ENCODE peak calls at places on chromosomes 11 and 22, in eight cellular contexts. E, Y, Q, A, R, U, W and S are unnamed samples.

GRCh38 chr11:43879789-43880639 is 617 bp upstream of the ALKBH3 start:
- DNase-seq in W (no peak), Y (no peak), R (no peak), Q (no peak), A (no peak), U (no peak), E (no peak), S (peak)

GRCh38 chr11:94934362-94934761 is 39.0 kb downstream of the CWC15 start:
- DNase-seq in E (peak), U (peak), Y (no peak), A (no peak), W (no peak), R (peak), Q (peak), S (no peak)

GRCh38 chr11:124717421-124717785 is 22.3 kb upstream of the NRGN start:
- DNase-seq in U (no peak), E (peak), W (peak), Q (no peak), Y (no peak), R (no peak), A (no peak), S (peak)

GRCh38 chr22:35900483-35901168 is 128.0 kb downstream of the RBFOX2 start:
- DNase-seq in Q (no peak), Y (no peak), E (peak), U (peak), R (no peak), W (no peak), A (no peak), S (no peak)

GRCh38 chr22:24500251-24500820 is 5.2 kb downstream of the UPB1 start:
- DNase-seq in Q (peak), U (no peak), W (no peak), R (no peak), A (no peak), Y (no peak), E (no peak), S (no peak)

GRCh38 chr11:346529-346928 is 22.8 kb upstream of the B4GALNT4 start:
- DNase-seq in R (no peak), U (no peak), W (no peak), Y (no peak), E (no peak), Q (no peak), A (no peak), S (no peak)

GRCh38 chr11:91660036-91660435 is 564.6 kb upstream of the FAT3 start:
- DNase-seq in Y (no peak), U (no peak), W (no peak), A (no peak), R (no peak), Q (no peak), E (no peak), S (no peak)

GRCh38 chr22:48089601-48090331 is 1327.3 kb downstream of the TBC1D22A start:
- DNase-seq in R (no peak), A (peak), E (peak), Y (peak), W (no peak), U (no peak), Q (no peak), S (no peak)

GRCh38 chr11:73348838-73349237 is 27.4 kb upstream of the RELT start:
- DNase-seq in A (no peak), Y (no peak), Q (no peak), U (no peak), R (no peak), W (no peak), E (no peak), S (no peak)

GRCh38 chr11:94131363-94132115 is 2.9 kb downstream of the PANX1 start:
- DNase-seq in W (no peak), E (peak), Q (no peak), Y (peak), A (no peak), U (no peak), R (no peak), S (no peak)

GRCh38 chr22:45615364-45615763 is 56.3 kb upstream of the ATXN10 start:
- DNase-seq in A (no peak), W (no peak), E (no peak), R (no peak), U (no peak), Q (no peak), Y (no peak), S (no peak)

GRCh38 chr11:13335319-13335718 is 57.7 kb downstream of the BMAL1 start:
- DNase-seq in W (peak), R (peak), Q (peak), U (peak), A (peak), Y (peak), E (peak), S (peak)

GRCh38 chr11:65860278-65861164 is at the start of gene MUS81:
- DNase-seq in W (peak), Q (peak), A (peak), R (peak), U (peak), E (peak), Y (peak), S (peak)

GRCh38 chr11:59556115-59556882 is 45.0 kb downstream of the OR4D9 start:
- DNase-seq in E (peak), W (peak), A (peak), R (peak), Q (peak), Y (peak), U (peak), S (no peak)

GRCh38 chr22:46971141-46971775 is 208.8 kb downstream of the TBC1D22A start:
- DNase-seq in Q (peak), A (peak), E (peak), Y (peak), R (peak), W (no peak), U (peak), S (no peak)

GRCh38 chr11:74257934-74258553 is 53.4 kb downstream of the P4HA3 start:
- DNase-seq in Y (peak), U (peak), Q (no peak), R (no peak), A (no peak), W (no peak), E (peak), S (no peak)

GRCh38 chr22:35552186-35552842 is 11.7 kb downstream of the RASD2 start:
- DNase-seq in Q (peak), A (no peak), E (peak), W (peak), U (peak), R (peak), Y (no peak), S (peak)

GRCh38 chr11:114172871-114173444 is 113.4 kb downstream of the ZBTB16 start:
- DNase-seq in U (no peak), E (no peak), A (peak), R (no peak), Q (no peak), W (no peak), Y (peak), S (no peak)

GRCh38 chr11:66071326-66071870 is 1.3 kb downstream of the PACS1 start:
- DNase-seq in U (no peak), Q (no peak), A (no peak), R (no peak), E (no peak), W (peak), Y (peak), S (peak)

GRCh38 chr11:132523929-132524328 is 1008.4 kb downstream of the OPCML start:
- DNase-seq in U (no peak), E (no peak), A (no peak), Q (no peak), R (no peak), W (no peak), Y (no peak), S (no peak)

GRCh38 chr22:42841444-42841843 is 15.6 kb downstream of the ARFGAP3 start:
- DNase-seq in E (no peak), U (peak), Q (no peak), R (no peak), A (no peak), W (no peak), Y (no peak), S (no peak)

GRCh38 chr11:4851033-4851432 is 2.0 kb upstream of the OR51S1 start:
- DNase-seq in E (peak), W (no peak), Q (no peak), U (peak), R (peak), Y (peak), A (no peak), S (no peak)

GRCh38 chr11:69563946-69564780 is 76.8 kb upstream of the CCND1 start:
- DNase-seq in Q (no peak), A (no peak), U (no peak), Y (no peak), W (no peak), R (no peak), E (no peak), S (no peak)

GRCh38 chr11:456533-456932 is 6.5 kb downstream of the PTDSS2 start:
- DNase-seq in Y (no peak), U (no peak), W (peak), A (peak), Q (no peak), R (no peak), E (no peak), S (peak)

GRCh38 chr11:26841818-26842457 is 120.1 kb upstream of the SLC5A12 start:
- DNase-seq in E (peak), Y (no peak), U (peak), A (no peak), W (no peak), Q (no peak), R (no peak), S (no peak)

GRCh38 chr11:57321388-57321995 is 3.3 kb downstream of the TNKS1BP1 start:
- DNase-seq in W (no peak), A (peak), R (no peak), E (peak), U (no peak), Q (no peak), Y (no peak), S (no peak)

GRCh38 chr11:827146-827860 is 416 bp upstream of the CRACR2B start:
- DNase-seq in U (no peak), E (no peak), W (peak), Y (no peak), R (peak), A (no peak), Q (peak), S (peak)

GRCh38 chr11:125263268-125263790 is 98.8 kb downstream of the PKNOX2 start:
- DNase-seq in Q (peak), U (peak), E (peak), A (peak), W (peak), Y (peak), R (peak), S (no peak)

GRCh38 chr22:35894937-35895708 is 133.5 kb downstream of the RBFOX2 start:
- DNase-seq in Y (peak), W (no peak), R (no peak), A (no peak), Q (peak), E (peak), U (peak), S (no peak)

GRCh38 chr11:129444274-129444673 is 68.6 kb downstream of the BARX2 start:
- DNase-seq in Y (no peak), A (no peak), E (no peak), R (no peak), U (no peak), Q (no peak), W (no peak), S (no peak)

GRCh38 chr22:42863349-42863911 is 6.4 kb upstream of the ARFGAP3 start:
- DNase-seq in E (peak), Q (no peak), W (peak), Y (no peak), A (no peak), U (peak), R (no peak), S (peak)

GRCh38 chr11:35286156-35286555 is 133.2 kb downstream of the SLC1A2 start:
- DNase-seq in U (no peak), E (no peak), W (no peak), Q (no peak), Y (no peak), R (no peak), A (no peak), S (no peak)

GRCh38 chr11:40360206-40360798 is 1099.2 kb downstream of the LRRC4C start:
- DNase-seq in U (no peak), W (no peak), Y (no peak), A (no peak), R (no peak), E (no peak), Q (no peak), S (no peak)

GRCh38 chr11:120516461-120517389 is 5.2 kb downstream of the GRIK4 start:
- DNase-seq in R (no peak), W (no peak), Q (peak), A (peak), U (no peak), E (no peak), Y (no peak), S (no peak)

GRCh38 chr11:43504316-43504950 is 145.7 kb downstream of the TTC17 start:
- DNase-seq in W (peak), E (peak), A (no peak), Y (no peak), Q (peak), U (no peak), R (peak), S (peak)

GRCh38 chr22:44439356-44440223 is 58.4 kb downstream of the RTL6 start:
- DNase-seq in Q (no peak), A (no peak), R (no peak), U (no peak), W (no peak), E (no peak), Y (no peak), S (no peak)

GRCh38 chr11:67646535-67647336 is 3.8 kb downstream of the ACY3 start:
- DNase-seq in E (no peak), Y (no peak), A (no peak), W (peak), R (no peak), Q (no peak), U (no peak), S (peak)

GRCh38 chr11:73295259-73295995 is 12.6 kb upstream of the ARHGEF17 start:
- DNase-seq in Y (peak), R (peak), U (peak), Q (peak), W (peak), A (peak), E (peak), S (peak)

DNA sequence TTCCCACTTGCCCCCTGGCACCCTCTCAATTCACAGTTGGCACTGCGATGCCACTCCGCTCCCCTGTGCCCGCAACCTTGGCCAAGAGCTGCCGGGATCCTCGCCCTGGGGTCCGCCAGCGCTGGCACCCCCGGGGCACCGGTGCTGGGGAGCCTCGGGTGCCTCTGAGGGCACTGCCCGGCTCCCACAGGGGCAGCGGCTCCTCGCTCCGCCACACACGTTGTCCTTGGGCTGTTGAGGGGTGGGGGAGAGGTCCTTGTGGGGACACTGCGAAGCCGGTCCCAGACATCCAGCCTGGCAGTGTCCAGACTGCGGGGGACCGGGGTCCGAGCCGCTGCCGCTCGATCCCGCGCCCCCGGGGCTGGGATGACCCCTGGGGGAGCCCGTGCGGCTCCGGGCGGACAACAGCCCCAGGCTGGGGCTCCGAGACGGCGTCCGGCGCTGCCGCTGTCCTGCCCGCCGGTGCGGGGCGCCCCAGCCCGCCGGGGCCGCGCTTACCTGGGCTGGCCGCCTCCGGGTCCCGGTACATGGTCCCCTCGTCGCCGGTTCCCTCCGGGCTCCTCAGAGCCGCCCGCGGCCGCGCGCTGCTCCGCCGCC is 486 bp downstream of the SYT7 start:
- DNase-seq in A (no peak), Q (peak), R (peak), E (no peak), W (no peak), U (no peak), Y (no peak), S (peak)
- TF ChIP-seq CTCF in A (no peak), Q (peak), R (peak), E (no peak), W (no peak), U (no peak), Y (no peak), S (no peak)

GRCh38 chr11:21866781-21867180 is 326.1 kb upstream of the ANO5 start:
- DNase-seq in E (no peak), A (no peak), W (no peak), Q (no peak), R (no peak), Y (no peak), U (no peak), S (no peak)
- TF ChIP-seq CTCF in E (no peak), A (no peak), W (no peak), Q (no peak), R (no peak), Y (no peak), U (no peak), S (no peak)

GRCh38 chr11:9125185-9125886 is 33.9 kb upstream of the SCUBE2 start:
- DNase-seq in Y (no peak), U (no peak), E (no peak), W (no peak), A (no peak), Q (no peak), R (no peak), S (no peak)

GRCh38 chr11:9121397-9121796 is 30.0 kb upstream of the SCUBE2 start:
- DNase-seq in R (no peak), Q (no peak), A (no peak), U (no peak), W (no peak), E (no peak), Y (no peak), S (no peak)

GRCh38 chr11:9123595-9124304 is 32.4 kb upstream of the SCUBE2 start:
- DNase-seq in W (no peak), U (no peak), Y (no peak), E (no peak), A (no peak), Q (no peak), R (no peak), S (no peak)

GRCh38 chr11:9118277-9118676 is 26.9 kb upstream of the SCUBE2 start:
- DNase-seq in Q (no peak), R (no peak), A (no peak), Y (no peak), E (no peak), U (no peak), W (no peak), S (no peak)

GRCh38 chr11:9120659-9121350 is 29.4 kb upstream of the SCUBE2 start:
- DNase-seq in A (no peak), Y (no peak), R (peak), U (no peak), W (peak), Q (peak), E (no peak), S (no peak)
- TF ChIP-seq CTCF in A (no peak), Y (peak), R (peak), U (peak), W (peak), Q (peak), E (peak), S (no peak)

DNA sequence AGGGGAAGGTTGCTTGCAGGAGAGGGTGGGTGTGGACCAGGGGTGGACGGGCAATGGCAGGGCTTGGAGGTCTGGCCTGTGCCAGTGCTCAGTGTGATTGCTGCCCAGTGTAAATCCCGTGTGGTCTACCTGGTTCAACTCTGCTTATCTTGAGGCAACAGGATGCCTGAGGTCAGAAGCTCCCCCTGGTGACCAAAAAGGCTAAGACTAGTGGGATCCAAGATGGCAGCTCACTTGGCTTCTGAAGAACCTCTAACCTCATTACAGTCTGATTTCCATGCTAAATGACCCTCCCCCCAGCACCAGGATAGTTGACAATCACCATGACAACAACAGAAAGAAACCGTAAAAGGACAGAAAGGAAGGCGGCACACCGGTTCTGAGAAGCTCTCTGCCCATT is 398.3 kb downstream of the CTTN start:
- DNase-seq in A (no peak), R (no peak), U (no peak), Y (no peak), Q (peak), E (no peak), W (no peak), S (no peak)
- TF ChIP-seq CTCF in A (no peak), R (peak), U (peak), Y (no peak), Q (peak), E (no peak), W (no peak), S (no peak)